ENCODE peak calls at places on chromosomes 4 and X, in four cellular contexts. R, L, J and S are unnamed samples.

GRCh38 chrX:3520987-3521875 is 174.8 kb upstream of the MXRA5 start:
- DNase-seq in L (no peak), J (no peak), R (no peak), S (no peak)

GRCh38 chr4:177302371-177303100 is 7.1 kb upstream of the NEIL3 start:
- DNase-seq in R (no peak), L (no peak), J (no peak), S (no peak)

GRCh38 chr4:105835177-105835576 is 60.1 kb upstream of the NPNT start:
- DNase-seq in R (no peak), L (no peak), J (no peak), S (no peak)

GRCh38 chr4:125849869-125850268 is 535.1 kb downstream of the FAT4 start:
- DNase-seq in R (no peak), J (no peak), L (no peak), S (no peak)

GRCh38 chrX:88988796-88989195 is 241.8 kb downstream of the CPXCR1 start:
- DNase-seq in L (no peak), R (no peak), J (no peak), S (no peak)

GRCh38 chrX:149493567-149494562 is 11.2 kb downstream of the IDS start:
- DNase-seq in J (no peak), L (no peak), R (no peak), S (no peak)

GRCh38 chrX:18410038-18410437 is 15.4 kb upstream of the CDKL5 start:
- DNase-seq in R (no peak), L (no peak), J (no peak), S (no peak)

GRCh38 chr4:169485791-169486742 is 126.3 kb downstream of the NEK1 start:
- DNase-seq in J (no peak), R (no peak), L (no peak), S (no peak)